ENCODE peak calls at places on chromosomes 3 and 15, in five cellular contexts. One of them, this sample, is unnamed.

GRCh38 chr3:146256851-146257486 is 6.1 kb upstream of the PLSCR4 start:
- DNase-seq in HS-27A: peak
- DNase-seq in activated T-helper 1 cell treated with anti-CD3 and anti-CD28 coated beads, Interleukin-12 subunit alpha, Interleukin-12 subunit beta, Interleukin-2, Interleukin-4 antibody, amounts not matched to agents 30 ng/mL and 10 ng/mL and 1 ng/mL, durations not matched to agents 14 hours and 24 hours and 36 hours: no peak
- DNase-seq in foreskin fibroblast: no peak
- DNase-seq in astrocyte of the hippocampus: peak
- DNase-seq in this sample: no peak

GRCh38 chr15:80560601-80561025 is 134.5 kb upstream of the ABHD17C start:
- DNase-seq in activated T-helper 1 cell treated with anti-CD3 and anti-CD28 coated beads, Interleukin-12 subunit alpha, Interleukin-12 subunit beta, Interleukin-2, Interleukin-4 antibody, amounts not matched to agents 30 ng/mL and 10 ng/mL and 1 ng/mL, durations not matched to agents 14 hours and 24 hours and 36 hours: no peak
- DNase-seq in HS-27A: no peak
- DNase-seq in astrocyte of the hippocampus: no peak
- DNase-seq in foreskin fibroblast: no peak
- DNase-seq in this sample: no peak

GRCh38 chr3:132554437-132554836 is 42.6 kb upstream of the ACKR4 start:
- DNase-seq in activated T-helper 1 cell treated with anti-CD3 and anti-CD28 coated beads, Interleukin-12 subunit alpha, Interleukin-12 subunit beta, Interleukin-2, Interleukin-4 antibody, amounts not matched to agents 30 ng/mL and 10 ng/mL and 1 ng/mL, durations not matched to agents 14 hours and 24 hours and 36 hours: no peak
- DNase-seq in HS-27A: no peak
- DNase-seq in astrocyte of the hippocampus: peak
- DNase-seq in foreskin fibroblast: peak
- DNase-seq in this sample: no peak

GRCh38 chr15:31387483-31388118 is 61.0 kb downstream of the KLF13 start:
- DNase-seq in activated T-helper 1 cell treated with anti-CD3 and anti-CD28 coated beads, Interleukin-12 subunit alpha, Interleukin-12 subunit beta, Interleukin-2, Interleukin-4 antibody, amounts not matched to agents 30 ng/mL and 10 ng/mL and 1 ng/mL, durations not matched to agents 14 hours and 24 hours and 36 hours: peak
- DNase-seq in foreskin fibroblast: no peak
- DNase-seq in astrocyte of the hippocampus: peak
- DNase-seq in HS-27A: no peak
- DNase-seq in this sample: peak

GRCh38 chr15:57134877-57135276 is 216.4 kb downstream of the TCF12 start:
- DNase-seq in HS-27A: no peak
- DNase-seq in activated T-helper 1 cell treated with anti-CD3 and anti-CD28 coated beads, Interleukin-12 subunit alpha, Interleukin-12 subunit beta, Interleukin-2, Interleukin-4 antibody, amounts not matched to agents 30 ng/mL and 10 ng/mL and 1 ng/mL, durations not matched to agents 14 hours and 24 hours and 36 hours: no peak
- DNase-seq in foreskin fibroblast: no peak
- DNase-seq in astrocyte of the hippocampus: no peak
- DNase-seq in this sample: no peak

GRCh38 chr15:79283252-79284048 is 928 bp downstream of the ANKRD34C start:
- DNase-seq in HS-27A: no peak
- DNase-seq in foreskin fibroblast: peak
- DNase-seq in activated T-helper 1 cell treated with anti-CD3 and anti-CD28 coated beads, Interleukin-12 subunit alpha, Interleukin-12 subunit beta, Interleukin-2, Interleukin-4 antibody, amounts not matched to agents 30 ng/mL and 10 ng/mL and 1 ng/mL, durations not matched to agents 14 hours and 24 hours and 36 hours: peak
- DNase-seq in astrocyte of the hippocampus: peak
- DNase-seq in this sample: peak

GRCh38 chr15:87579537-87579936 is 677.0 kb downstream of the NTRK3 start:
- DNase-seq in HS-27A: no peak
- DNase-seq in astrocyte of the hippocampus: no peak
- DNase-seq in foreskin fibroblast: no peak
- DNase-seq in activated T-helper 1 cell treated with anti-CD3 and anti-CD28 coated beads, Interleukin-12 subunit alpha, Interleukin-12 subunit beta, Interleukin-2, Interleukin-4 antibody, amounts not matched to agents 30 ng/mL and 10 ng/mL and 1 ng/mL, durations not matched to agents 14 hours and 24 hours and 36 hours: no peak
- DNase-seq in this sample: no peak

GRCh38 chr15:62972814-62973213 is 69.7 kb upstream of the TPM1 start:
- DNase-seq in HS-27A: no peak
- DNase-seq in astrocyte of the hippocampus: peak
- DNase-seq in activated T-helper 1 cell treated with anti-CD3 and anti-CD28 coated beads, Interleukin-12 subunit alpha, Interleukin-12 subunit beta, Interleukin-2, Interleukin-4 antibody, amounts not matched to agents 30 ng/mL and 10 ng/mL and 1 ng/mL, durations not matched to agents 14 hours and 24 hours and 36 hours: no peak
- DNase-seq in foreskin fibroblast: peak
- DNase-seq in this sample: no peak

GRCh38 chr15:89335289-89336041 is 841 bp upstream of the POLG start:
- DNase-seq in activated T-helper 1 cell treated with anti-CD3 and anti-CD28 coated beads, Interleukin-12 subunit alpha, Interleukin-12 subunit beta, Interleukin-2, Interleukin-4 antibody, amounts not matched to agents 30 ng/mL and 10 ng/mL and 1 ng/mL, durations not matched to agents 14 hours and 24 hours and 36 hours: no peak
- DNase-seq in foreskin fibroblast: no peak
- DNase-seq in HS-27A: no peak
- DNase-seq in astrocyte of the hippocampus: no peak
- DNase-seq in this sample: no peak

GRCh38 chr3:69542265-69543079 is 156.6 kb upstream of the FRMD4B start:
- DNase-seq in foreskin fibroblast: no peak
- DNase-seq in HS-27A: no peak
- DNase-seq in astrocyte of the hippocampus: peak
- DNase-seq in activated T-helper 1 cell treated with anti-CD3 and anti-CD28 coated beads, Interleukin-12 subunit alpha, Interleukin-12 subunit beta, Interleukin-2, Interleukin-4 antibody, amounts not matched to agents 30 ng/mL and 10 ng/mL and 1 ng/mL, durations not matched to agents 14 hours and 24 hours and 36 hours: no peak
- DNase-seq in this sample: no peak

GRCh38 chr15:88187195-88187594 is 69.3 kb downstream of the NTRK3 start:
- DNase-seq in astrocyte of the hippocampus: peak
- DNase-seq in HS-27A: peak
- DNase-seq in activated T-helper 1 cell treated with anti-CD3 and anti-CD28 coated beads, Interleukin-12 subunit alpha, Interleukin-12 subunit beta, Interleukin-2, Interleukin-4 antibody, amounts not matched to agents 30 ng/mL and 10 ng/mL and 1 ng/mL, durations not matched to agents 14 hours and 24 hours and 36 hours: no peak
- DNase-seq in foreskin fibroblast: no peak
- DNase-seq in this sample: no peak

GRCh38 chr3:98886525-98886924 is 15.0 kb downstream of the DCBLD2 start:
- DNase-seq in HS-27A: no peak
- DNase-seq in foreskin fibroblast: no peak
- DNase-seq in activated T-helper 1 cell treated with anti-CD3 and anti-CD28 coated beads, Interleukin-12 subunit alpha, Interleukin-12 subunit beta, Interleukin-2, Interleukin-4 antibody, amounts not matched to agents 30 ng/mL and 10 ng/mL and 1 ng/mL, durations not matched to agents 14 hours and 24 hours and 36 hours: no peak
- DNase-seq in astrocyte of the hippocampus: no peak
- DNase-seq in this sample: no peak

GRCh38 chr15:69881760-69882159 is 216.0 kb downstream of the TLE3 start:
- DNase-seq in activated T-helper 1 cell treated with anti-CD3 and anti-CD28 coated beads, Interleukin-12 subunit alpha, Interleukin-12 subunit beta, Interleukin-2, Interleukin-4 antibody, amounts not matched to agents 30 ng/mL and 10 ng/mL and 1 ng/mL, durations not matched to agents 14 hours and 24 hours and 36 hours: no peak
- DNase-seq in HS-27A: no peak
- DNase-seq in foreskin fibroblast: no peak
- DNase-seq in astrocyte of the hippocampus: no peak
- DNase-seq in this sample: no peak

GRCh38 chr15:76285241-76285825 is 25.9 kb downstream of the ETFA start:
- DNase-seq in foreskin fibroblast: peak
- DNase-seq in HS-27A: peak
- DNase-seq in activated T-helper 1 cell treated with anti-CD3 and anti-CD28 coated beads, Interleukin-12 subunit alpha, Interleukin-12 subunit beta, Interleukin-2, Interleukin-4 antibody, amounts not matched to agents 30 ng/mL and 10 ng/mL and 1 ng/mL, durations not matched to agents 14 hours and 24 hours and 36 hours: no peak
- DNase-seq in astrocyte of the hippocampus: peak
- DNase-seq in this sample: no peak

GRCh38 chr3:153958635-153959320 is 162.4 kb upstream of the ARHGEF26 start:
- DNase-seq in foreskin fibroblast: no peak
- DNase-seq in astrocyte of the hippocampus: peak
- DNase-seq in HS-27A: no peak
- DNase-seq in activated T-helper 1 cell treated with anti-CD3 and anti-CD28 coated beads, Interleukin-12 subunit alpha, Interleukin-12 subunit beta, Interleukin-2, Interleukin-4 antibody, amounts not matched to agents 30 ng/mL and 10 ng/mL and 1 ng/mL, durations not matched to agents 14 hours and 24 hours and 36 hours: no peak
- DNase-seq in this sample: no peak

GRCh38 chr3:50181985-50182384 is 9.4 kb upstream of the GNAT1 start:
- DNase-seq in foreskin fibroblast: no peak
- DNase-seq in astrocyte of the hippocampus: no peak
- DNase-seq in activated T-helper 1 cell treated with anti-CD3 and anti-CD28 coated beads, Interleukin-12 subunit alpha, Interleukin-12 subunit beta, Interleukin-2, Interleukin-4 antibody, amounts not matched to agents 30 ng/mL and 10 ng/mL and 1 ng/mL, durations not matched to agents 14 hours and 24 hours and 36 hours: no peak
- DNase-seq in HS-27A: no peak
- DNase-seq in this sample: no peak

GRCh38 chr15:91841861-91842260 is 11.6 kb upstream of the SLCO3A1 start:
- DNase-seq in astrocyte of the hippocampus: no peak
- DNase-seq in activated T-helper 1 cell treated with anti-CD3 and anti-CD28 coated beads, Interleukin-12 subunit alpha, Interleukin-12 subunit beta, Interleukin-2, Interleukin-4 antibody, amounts not matched to agents 30 ng/mL and 10 ng/mL and 1 ng/mL, durations not matched to agents 14 hours and 24 hours and 36 hours: no peak
- DNase-seq in HS-27A: no peak
- DNase-seq in foreskin fibroblast: no peak
- DNase-seq in this sample: no peak

GRCh38 chr3:126261037-126261436 is 80.7 kb upstream of the ALDH1L1 start:
- DNase-seq in foreskin fibroblast: peak
- DNase-seq in activated T-helper 1 cell treated with anti-CD3 and anti-CD28 coated beads, Interleukin-12 subunit alpha, Interleukin-12 subunit beta, Interleukin-2, Interleukin-4 antibody, amounts not matched to agents 30 ng/mL and 10 ng/mL and 1 ng/mL, durations not matched to agents 14 hours and 24 hours and 36 hours: no peak
- DNase-seq in astrocyte of the hippocampus: peak
- DNase-seq in HS-27A: no peak
- DNase-seq in this sample: no peak

GRCh38 chr15:56774356-56774755 is 41.0 kb upstream of the ZNF280D start:
- DNase-seq in HS-27A: no peak
- DNase-seq in foreskin fibroblast: no peak
- DNase-seq in activated T-helper 1 cell treated with anti-CD3 and anti-CD28 coated beads, Interleukin-12 subunit alpha, Interleukin-12 subunit beta, Interleukin-2, Interleukin-4 antibody, amounts not matched to agents 30 ng/mL and 10 ng/mL and 1 ng/mL, durations not matched to agents 14 hours and 24 hours and 36 hours: no peak
- DNase-seq in astrocyte of the hippocampus: no peak
- DNase-seq in this sample: no peak

GRCh38 chr3:119336823-119337222 is 42.6 kb downstream of the ARHGAP31 start:
- DNase-seq in foreskin fibroblast: no peak
- DNase-seq in astrocyte of the hippocampus: no peak
- DNase-seq in activated T-helper 1 cell treated with anti-CD3 and anti-CD28 coated beads, Interleukin-12 subunit alpha, Interleukin-12 subunit beta, Interleukin-2, Interleukin-4 antibody, amounts not matched to agents 30 ng/mL and 10 ng/mL and 1 ng/mL, durations not matched to agents 14 hours and 24 hours and 36 hours: no peak
- DNase-seq in HS-27A: no peak
- DNase-seq in this sample: no peak

GRCh38 chr3:158107508-158108095 is 1.4 kb upstream of the SHOX2 start:
- DNase-seq in activated T-helper 1 cell treated with anti-CD3 and anti-CD28 coated beads, Interleukin-12 subunit alpha, Interleukin-12 subunit beta, Interleukin-2, Interleukin-4 antibody, amounts not matched to agents 30 ng/mL and 10 ng/mL and 1 ng/mL, durations not matched to agents 14 hours and 24 hours and 36 hours: no peak
- DNase-seq in astrocyte of the hippocampus: peak
- DNase-seq in HS-27A: no peak
- DNase-seq in foreskin fibroblast: no peak
- DNase-seq in this sample: no peak

GRCh38 chr3:106707347-106707746 is 669.9 kb upstream of the CCDC54 start:
- DNase-seq in foreskin fibroblast: no peak
- DNase-seq in astrocyte of the hippocampus: no peak
- DNase-seq in HS-27A: no peak
- DNase-seq in activated T-helper 1 cell treated with anti-CD3 and anti-CD28 coated beads, Interleukin-12 subunit alpha, Interleukin-12 subunit beta, Interleukin-2, Interleukin-4 antibody, amounts not matched to agents 30 ng/mL and 10 ng/mL and 1 ng/mL, durations not matched to agents 14 hours and 24 hours and 36 hours: no peak
- DNase-seq in this sample: no peak

GRCh38 chr3:23921052-23921511 is 4.2 kb downstream of the RPL15 start:
- DNase-seq in astrocyte of the hippocampus: no peak
- DNase-seq in foreskin fibroblast: peak
- DNase-seq in HS-27A: no peak
- DNase-seq in activated T-helper 1 cell treated with anti-CD3 and anti-CD28 coated beads, Interleukin-12 subunit alpha, Interleukin-12 subunit beta, Interleukin-2, Interleukin-4 antibody, amounts not matched to agents 30 ng/mL and 10 ng/mL and 1 ng/mL, durations not matched to agents 14 hours and 24 hours and 36 hours: no peak
- DNase-seq in this sample: no peak

GRCh38 chr3:157586293-157586692 is 83.1 kb upstream of the VEPH1 start:
- DNase-seq in foreskin fibroblast: no peak
- DNase-seq in activated T-helper 1 cell treated with anti-CD3 and anti-CD28 coated beads, Interleukin-12 subunit alpha, Interleukin-12 subunit beta, Interleukin-2, Interleukin-4 antibody, amounts not matched to agents 30 ng/mL and 10 ng/mL and 1 ng/mL, durations not matched to agents 14 hours and 24 hours and 36 hours: no peak
- DNase-seq in HS-27A: no peak
- DNase-seq in astrocyte of the hippocampus: no peak
- DNase-seq in this sample: no peak

GRCh38 chr3:98821072-98821471 is 57.9 kb downstream of the ST3GAL6 start:
- DNase-seq in activated T-helper 1 cell treated with anti-CD3 and anti-CD28 coated beads, Interleukin-12 subunit alpha, Interleukin-12 subunit beta, Interleukin-2, Interleukin-4 antibody, amounts not matched to agents 30 ng/mL and 10 ng/mL and 1 ng/mL, durations not matched to agents 14 hours and 24 hours and 36 hours: no peak
- DNase-seq in astrocyte of the hippocampus: no peak
- DNase-seq in HS-27A: no peak
- DNase-seq in foreskin fibroblast: no peak
- DNase-seq in this sample: no peak

GRCh38 chr15:80929225-80929624 is 60.4 kb downstream of the MESD start:
- DNase-seq in astrocyte of the hippocampus: peak
- DNase-seq in foreskin fibroblast: peak
- DNase-seq in activated T-helper 1 cell treated with anti-CD3 and anti-CD28 coated beads, Interleukin-12 subunit alpha, Interleukin-12 subunit beta, Interleukin-2, Interleukin-4 antibody, amounts not matched to agents 30 ng/mL and 10 ng/mL and 1 ng/mL, durations not matched to agents 14 hours and 24 hours and 36 hours: no peak
- DNase-seq in HS-27A: peak
- DNase-seq in this sample: no peak

GRCh38 chr3:26376131-26376530 is 246.4 kb upstream of the LRRC3B start:
- DNase-seq in astrocyte of the hippocampus: no peak
- DNase-seq in HS-27A: no peak
- DNase-seq in activated T-helper 1 cell treated with anti-CD3 and anti-CD28 coated beads, Interleukin-12 subunit alpha, Interleukin-12 subunit beta, Interleukin-2, Interleukin-4 antibody, amounts not matched to agents 30 ng/mL and 10 ng/mL and 1 ng/mL, durations not matched to agents 14 hours and 24 hours and 36 hours: no peak
- DNase-seq in foreskin fibroblast: no peak
- DNase-seq in this sample: no peak

GRCh38 chr3:60886518-60886917 is 364.7 kb downstream of the FHIT start:
- DNase-seq in foreskin fibroblast: no peak
- DNase-seq in activated T-helper 1 cell treated with anti-CD3 and anti-CD28 coated beads, Interleukin-12 subunit alpha, Interleukin-12 subunit beta, Interleukin-2, Interleukin-4 antibody, amounts not matched to agents 30 ng/mL and 10 ng/mL and 1 ng/mL, durations not matched to agents 14 hours and 24 hours and 36 hours: no peak
- DNase-seq in HS-27A: no peak
- DNase-seq in astrocyte of the hippocampus: no peak
- DNase-seq in this sample: no peak

GRCh38 chr3:2950159-2950558 is 160.0 kb downstream of the IL5RA start:
- DNase-seq in activated T-helper 1 cell treated with anti-CD3 and anti-CD28 coated beads, Interleukin-12 subunit alpha, Interleukin-12 subunit beta, Interleukin-2, Interleukin-4 antibody, amounts not matched to agents 30 ng/mL and 10 ng/mL and 1 ng/mL, durations not matched to agents 14 hours and 24 hours and 36 hours: no peak
- DNase-seq in foreskin fibroblast: no peak
- DNase-seq in HS-27A: no peak
- DNase-seq in astrocyte of the hippocampus: peak
- DNase-seq in this sample: no peak

GRCh38 chr3:54188176-54188791 is 65.9 kb downstream of the CACNA2D3 start:
- DNase-seq in foreskin fibroblast: peak
- DNase-seq in HS-27A: no peak
- DNase-seq in astrocyte of the hippocampus: peak
- DNase-seq in activated T-helper 1 cell treated with anti-CD3 and anti-CD28 coated beads, Interleukin-12 subunit alpha, Interleukin-12 subunit beta, Interleukin-2, Interleukin-4 antibody, amounts not matched to agents 30 ng/mL and 10 ng/mL and 1 ng/mL, durations not matched to agents 14 hours and 24 hours and 36 hours: peak
- DNase-seq in this sample: peak

GRCh38 chr15:85545757-85546156 is 165.4 kb downstream of the AKAP13 start:
- DNase-seq in HS-27A: no peak
- DNase-seq in astrocyte of the hippocampus: no peak
- DNase-seq in activated T-helper 1 cell treated with anti-CD3 and anti-CD28 coated beads, Interleukin-12 subunit alpha, Interleukin-12 subunit beta, Interleukin-2, Interleukin-4 antibody, amounts not matched to agents 30 ng/mL and 10 ng/mL and 1 ng/mL, durations not matched to agents 14 hours and 24 hours and 36 hours: no peak
- DNase-seq in foreskin fibroblast: no peak
- DNase-seq in this sample: no peak

GRCh38 chr15:67570875-67571642 is 28.6 kb downstream of the MAP2K5 start:
- DNase-seq in foreskin fibroblast: no peak
- DNase-seq in activated T-helper 1 cell treated with anti-CD3 and anti-CD28 coated beads, Interleukin-12 subunit alpha, Interleukin-12 subunit beta, Interleukin-2, Interleukin-4 antibody, amounts not matched to agents 30 ng/mL and 10 ng/mL and 1 ng/mL, durations not matched to agents 14 hours and 24 hours and 36 hours: no peak
- DNase-seq in astrocyte of the hippocampus: no peak
- DNase-seq in HS-27A: no peak
- DNase-seq in this sample: no peak

GRCh38 chr3:117473981-117474563 is 764.5 kb downstream of the TUSC7 start:
- DNase-seq in foreskin fibroblast: no peak
- DNase-seq in activated T-helper 1 cell treated with anti-CD3 and anti-CD28 coated beads, Interleukin-12 subunit alpha, Interleukin-12 subunit beta, Interleukin-2, Interleukin-4 antibody, amounts not matched to agents 30 ng/mL and 10 ng/mL and 1 ng/mL, durations not matched to agents 14 hours and 24 hours and 36 hours: no peak
- DNase-seq in astrocyte of the hippocampus: peak
- DNase-seq in HS-27A: no peak
- DNase-seq in this sample: no peak

GRCh38 chr3:101807884-101808283 is 28.9 kb downstream of the NXPE3 start:
- DNase-seq in foreskin fibroblast: no peak
- DNase-seq in activated T-helper 1 cell treated with anti-CD3 and anti-CD28 coated beads, Interleukin-12 subunit alpha, Interleukin-12 subunit beta, Interleukin-2, Interleukin-4 antibody, amounts not matched to agents 30 ng/mL and 10 ng/mL and 1 ng/mL, durations not matched to agents 14 hours and 24 hours and 36 hours: no peak
- DNase-seq in astrocyte of the hippocampus: no peak
- DNase-seq in HS-27A: no peak
- DNase-seq in this sample: no peak

This sample was measured in activated CD4-positive, alpha-beta memory T cell treated with anti-CD3 and anti-CD28 coated beads, Interleukin-2, amount 10 ng/mL, durations not matched to agents 7 days and 5 days.